ENCODE peak calls at places on chromosomes 12 and 14, in five cellular contexts. K is AG04450, L is tibial artery, W is Panc1, C is AG10803. Y is an unnamed sample.

GRCh38 chr14:77260631-77261030 is 10.4 kb downstream of the NGB start:
- DNase-seq in W (no peak), C (no peak), L (no peak), K (no peak), Y (no peak)

GRCh38 chr12:101642115-101643067 is 47.6 kb downstream of the MYBPC1 start:
- DNase-seq in W (no peak), K (no peak), C (no peak), L (no peak), Y (no peak)

GRCh38 chr14:90871605-90872233 is 55.5 kb upstream of the TTC7B start:
- DNase-seq in W (no peak), K (no peak), C (peak), L (no peak), Y (peak)

GRCh38 chr12:2083561-2083960 is 30.8 kb downstream of the CACNA1C start:
- DNase-seq in W (no peak), K (no peak), C (peak), L (no peak), Y (no peak)

GRCh38 chr12:24679135-24679534 is 269.8 kb downstream of the BCAT1 start:
- DNase-seq in W (no peak), L (no peak), C (no peak), K (no peak), Y (peak)

GRCh38 chr14:99522457-99522891 is 41.3 kb downstream of the CCNK start:
- DNase-seq in K (peak), C (peak), W (no peak), L (no peak), Y (peak)

GRCh38 chr12:12976366-12976765 is 23.7 kb downstream of the HEBP1 start:
- DNase-seq in C (peak), W (no peak), K (peak), L (peak), Y (peak)

GRCh38 chr14:90439874-90440442 is 43.1 kb downstream of the CALM1 start:
- DNase-seq in W (no peak), C (no peak), L (no peak), K (no peak), Y (no peak)

GRCh38 chr14:104938436-104938835 is 13.8 kb downstream of the PLD4 start:
- DNase-seq in L (no peak), K (no peak), W (no peak), C (peak), Y (no peak)

GRCh38 chr12:124581792-124582424 is 14.5 kb upstream of the NCOR2 start:
- DNase-seq in C (no peak), K (no peak), L (no peak), W (no peak), Y (no peak)

GRCh38 chr12:121579190-121579791 is 1.5 kb downstream of the KDM2B start:
- DNase-seq in C (no peak), K (no peak), L (no peak), W (no peak), Y (no peak)

GRCh38 chr12:109777544-109777943 is 55.7 kb downstream of the TRPV4 start:
- DNase-seq in L (no peak), C (peak), W (no peak), K (no peak), Y (peak)

GRCh38 chr12:12900786-12901157 is 9.4 kb downstream of the GPRC5A start:
- DNase-seq in L (no peak), W (no peak), C (no peak), K (no peak), Y (no peak)

GRCh38 chr14:90664911-90665695 is 151.1 kb downstream of the TTC7B start:
- DNase-seq in K (no peak), L (no peak), W (no peak), C (no peak), Y (no peak)

GRCh38 chr12:31002999-31003398 is 70.7 kb upstream of the DDX11 start:
- DNase-seq in K (no peak), C (peak), L (no peak), W (no peak), Y (no peak)

GRCh38 chr12:115661103-115661502 is 616.4 kb downstream of the MED13L start:
- DNase-seq in K (no peak), W (no peak), L (no peak), C (peak), Y (peak)

GRCh38 chr14:22200977-22201605 is 387.9 kb downstream of the DAD1 start:
- DNase-seq in W (peak), C (peak), L (no peak), K (no peak), Y (peak)

GRCh38 chr12:526089-526488 is 66.3 kb downstream of the B4GALNT3 start:
- DNase-seq in C (no peak), L (no peak), W (no peak), K (no peak), Y (no peak)

GRCh38 chr12:98870521-98870920 is 225.4 kb downstream of the APAF1 start:
- DNase-seq in K (no peak), W (no peak), L (no peak), C (no peak), Y (no peak)

GRCh38 chr12:44842669-44843068 is 33.4 kb downstream of the NELL2 start:
- DNase-seq in L (no peak), W (no peak), C (no peak), K (no peak), Y (no peak)

GRCh38 chr12:44708218-44708617 is 167.9 kb downstream of the NELL2 start:
- DNase-seq in C (no peak), L (no peak), K (no peak), W (no peak), Y (no peak)

GRCh38 chr12:12551115-12551514 is 11.5 kb downstream of the DUSP16 start:
- DNase-seq in L (no peak), K (no peak), W (no peak), C (no peak), Y (no peak)

GRCh38 chr14:61203059-61203753 is 77.9 kb downstream of the TMEM30B start:
- DNase-seq in C (no peak), K (no peak), W (no peak), L (no peak), Y (no peak)

GRCh38 chr12:110745632-110746284 is 3.1 kb upstream of the PPP1CC start:
- DNase-seq in W (no peak), C (no peak), L (no peak), K (no peak), Y (peak)

GRCh38 chr12:111766608-111767361 is at the start of gene ALDH2:
- DNase-seq in W (no peak), L (peak), K (no peak), C (peak), Y (peak)

GRCh38 chr14:101808020-101808641 is 46.6 kb downstream of the PPP2R5C start:
- DNase-seq in L (no peak), W (no peak), K (no peak), C (no peak), Y (no peak)
- TF ChIP-seq CTCF in L (no peak), W (peak), K (peak), C (no peak), Y (peak)

GRCh38 chr12:23669691-23670090 is 279.8 kb downstream of the SOX5 start:
- DNase-seq in K (no peak), C (no peak), W (no peak), L (no peak), Y (no peak)
- H3K4me3 ChIP-seq in K (no peak), C (no peak), W (no peak), L (no peak), Y (no peak)

GRCh38 chr12:48764521-48764920 is 24.4 kb downstream of the ADCY6 start:
- DNase-seq in W (no peak), K (no peak), L (no peak), C (no peak), Y (no peak)

GRCh38 chr12:48758186-48758585 is 30.7 kb downstream of the ADCY6 start:
- DNase-seq in C (peak), W (no peak), K (no peak), L (no peak), Y (no peak)

DNA sequence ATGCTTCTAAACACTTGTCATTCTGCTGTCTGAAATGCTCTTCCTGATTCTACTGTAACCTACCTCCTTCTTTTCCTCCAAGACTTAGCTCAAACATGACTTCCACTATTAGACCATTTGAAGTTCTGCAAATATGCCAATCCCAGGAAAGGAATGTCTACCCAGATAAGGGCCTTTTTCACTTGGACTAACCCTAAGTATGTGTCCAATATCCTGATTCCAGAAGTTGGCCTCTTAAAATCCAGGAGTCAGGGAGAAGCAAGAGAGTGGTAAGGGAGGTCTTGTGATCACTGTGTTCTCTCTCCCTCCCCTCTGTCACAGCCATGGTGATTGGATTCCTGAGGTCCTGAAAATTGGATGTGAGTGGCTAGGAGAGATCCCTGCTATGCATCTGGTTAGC is 30.2 kb downstream of the ADCY6 start:
- DNase-seq in K (no peak), C (no peak), W (no peak), L (no peak), Y (peak)
- TF ChIP-seq CTCF in K (no peak), C (no peak), W (no peak), L (no peak), Y (no peak)

GRCh38 chr14:30180219-30180618 is 252.6 kb upstream of the PRKD1 start:
- DNase-seq in L (no peak), K (peak), C (peak), W (no peak), Y (peak)
- H3K4me3 ChIP-seq in L (no peak), K (no peak), C (no peak), W (no peak), Y (no peak)

DNA sequence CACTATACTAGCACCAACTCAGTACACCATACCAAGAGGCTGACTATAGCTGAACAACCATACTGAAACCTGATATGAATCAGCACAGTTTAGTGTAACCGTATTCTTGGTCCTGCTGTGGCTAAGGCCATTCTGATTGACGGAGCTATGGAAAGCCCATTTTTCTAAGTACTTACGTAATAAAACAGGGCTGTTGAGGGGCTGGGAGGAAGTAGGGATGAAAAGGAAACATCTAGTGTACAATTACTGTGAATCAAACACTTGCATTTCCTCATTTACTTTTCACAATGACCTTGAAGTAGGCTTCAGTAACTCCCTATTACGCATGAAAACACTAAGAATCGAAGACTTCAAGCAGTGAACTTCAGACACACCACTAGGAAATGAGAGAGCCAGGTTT is 198.2 kb downstream of the BTG1 start:
- DNase-seq in K (no peak), W (no peak), L (no peak), C (no peak), Y (no peak)
- TF ChIP-seq CTCF in K (no peak), W (no peak), L (no peak), C (no peak), Y (no peak)

GRCh38 chr12:53612978-53613377 is 13.2 kb downstream of the ATF7 start:
- DNase-seq in C (no peak), L (no peak), W (no peak), K (no peak), Y (no peak)

GRCh38 chr12:53618340-53618739 is 7.8 kb downstream of the ATF7 start:
- DNase-seq in K (no peak), W (no peak), C (no peak), L (no peak), Y (peak)

GRCh38 chr12:53616950-53617349 is 9.2 kb downstream of the ATF7 start:
- DNase-seq in W (no peak), L (no peak), C (no peak), K (no peak), Y (no peak)

GRCh38 chr12:53613821-53614220 is 12.4 kb downstream of the ATF7 start:
- DNase-seq in L (no peak), K (no peak), W (no peak), C (peak), Y (peak)

GRCh38 chr12:53617700-53618099 is 8.5 kb downstream of the ATF7 start:
- DNase-seq in C (no peak), K (no peak), W (no peak), L (no peak), Y (no peak)
- H3K4me3 ChIP-seq in C (no peak), K (no peak), W (no peak), L (peak), Y (peak)

Y was measured in fibroblast of the aortic adventitia.